ENCODE peak calls at places on chromosomes 7 and 10, in nine cellular contexts. I is tibial artery, D is pancreas, R is SK-N-SH, J is A549, A is GM23338, M is H9, E is brain microvascular endothelial cell, P is cardiac muscle cell. W is an unnamed sample.

GRCh38 chr7:98420966-98421612 is 20.2 kb upstream of the BAIAP2L1 start:
- DNase-seq in E (no peak), M (peak; percentile 92), P (peak; percentile 81), I (no peak), J (peak; percentile 89), A (peak; percentile 95), R (peak; percentile 87), D (peak; percentile 87), W (peak; percentile 69)

GRCh38 chr10:119104653-119105024 is 726 bp downstream of the DENND10 start:
- DNase-seq in A (peak; percentile 41), E (no peak), M (peak; percentile 34), J (peak; percentile 15), R (no peak), D (peak; percentile 26), P (peak; percentile 25), I (peak; percentile 68), W (no peak)

GRCh38 chr10:49172204-49173132 is 15.7 kb downstream of the TMEM273 start:
- DNase-seq in M (no peak), J (no peak), E (no peak), D (no peak), R (no peak), P (no peak), I (no peak), A (no peak), W (no peak)

GRCh38 chr10:2279666-2280065 is 542.3 kb upstream of the ADARB2 start:
- DNase-seq in J (no peak), D (no peak), P (no peak), M (no peak), E (no peak), I (no peak), A (peak; percentile 3), R (no peak), W (no peak)

GRCh38 chr10:16441106-16441850 is 4.5 kb downstream of the PTER start:
- DNase-seq in I (no peak), D (no peak), A (no peak), P (no peak), E (no peak), R (peak; percentile 10), M (no peak), J (no peak), W (no peak)

GRCh38 chr10:188546-188945 is 53.3 kb downstream of the ZMYND11 start:
- DNase-seq in A (no peak), E (no peak), I (no peak), M (no peak), D (no peak), P (no peak), J (no peak), R (no peak), W (no peak)

GRCh38 chr7:17672774-17673173 is 267.5 kb downstream of the SNX13 start:
- DNase-seq in J (no peak), M (no peak), D (no peak), I (no peak), P (no peak), E (no peak), A (no peak), R (no peak), W (no peak)

GRCh38 chr10:69179089-69179742 is 818 bp upstream of the SUPV3L1 start:
- DNase-seq in M (no peak), R (peak; percentile 57), E (no peak), P (no peak), A (no peak), D (peak; percentile 37), I (no peak), J (no peak), W (peak; percentile 70)

GRCh38 chr7:1978656-1979590 is 253.8 kb downstream of the MAD1L1 start:
- DNase-seq in D (no peak), I (peak; percentile 32), E (no peak), A (no peak), J (no peak), M (no peak), P (no peak), R (no peak), W (no peak)

DNA sequence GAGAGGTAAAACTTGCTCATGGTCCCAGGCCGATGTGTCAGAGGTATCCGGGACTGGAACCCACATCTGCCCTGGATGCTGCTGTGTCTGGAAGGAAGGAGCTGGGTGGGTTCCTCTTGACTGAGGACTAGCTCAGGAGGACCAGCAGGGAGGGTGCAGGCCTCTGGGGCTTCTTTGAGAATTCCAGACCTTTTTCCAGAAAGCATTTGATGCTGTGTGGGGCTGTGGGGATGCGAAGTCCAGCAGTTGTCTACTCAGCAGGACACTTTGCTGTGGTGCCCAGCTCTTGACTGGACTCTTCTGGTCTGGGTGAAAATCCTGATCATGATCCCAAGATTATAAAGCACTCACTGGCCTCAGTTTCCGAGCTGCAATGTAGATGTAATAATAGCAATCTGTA is 1.7 kb downstream of the RAMP3 start:
- DNase-seq in P (no peak), J (no peak), R (no peak), M (no peak), E (no peak), A (no peak), I (peak; percentile 41), D (no peak), W (no peak)
- H3K27ac ChIP-seq in P (no peak overlapping the region), J (no peak overlapping the region), R (no peak overlapping the region), M (no peak overlapping the region), E (no peak overlapping the region), A (no peak overlapping the region), I (no peak overlapping the region), D (no peak overlapping the region), W (no peak overlapping the region)

DNA sequence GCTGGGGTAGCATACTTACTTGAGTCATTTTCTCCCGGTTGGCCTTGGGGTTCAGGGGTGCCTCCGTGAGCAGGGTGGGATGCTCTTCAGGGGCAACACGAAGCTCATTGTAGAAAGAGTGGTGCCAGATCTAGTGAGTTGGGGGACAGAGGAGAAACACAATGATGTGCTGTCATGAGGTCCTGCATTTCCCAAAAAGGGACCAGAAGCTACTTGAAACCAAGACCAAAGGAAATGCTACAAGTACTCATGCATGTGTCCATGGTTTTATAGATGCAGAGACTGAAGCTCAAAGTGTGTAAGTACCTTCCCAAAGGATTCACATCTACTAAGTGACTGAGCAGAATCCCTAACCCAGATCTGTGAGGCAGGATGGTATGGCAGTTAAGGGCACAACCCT is 8.8 kb downstream of the ACTA2 start:
- DNase-seq in A (no peak), R (no peak), E (no peak), I (no peak), M (no peak), J (no peak), D (no peak), P (no peak), W (no peak)
- H3K27ac ChIP-seq in A (no peak overlapping the region), R (no peak overlapping the region), E (no peak overlapping the region), I (peak overlapping the region; percentile 89), M (no peak overlapping the region), J (no peak overlapping the region), D (no peak overlapping the region), P (no peak overlapping the region), W (no peak overlapping the region)

DNA sequence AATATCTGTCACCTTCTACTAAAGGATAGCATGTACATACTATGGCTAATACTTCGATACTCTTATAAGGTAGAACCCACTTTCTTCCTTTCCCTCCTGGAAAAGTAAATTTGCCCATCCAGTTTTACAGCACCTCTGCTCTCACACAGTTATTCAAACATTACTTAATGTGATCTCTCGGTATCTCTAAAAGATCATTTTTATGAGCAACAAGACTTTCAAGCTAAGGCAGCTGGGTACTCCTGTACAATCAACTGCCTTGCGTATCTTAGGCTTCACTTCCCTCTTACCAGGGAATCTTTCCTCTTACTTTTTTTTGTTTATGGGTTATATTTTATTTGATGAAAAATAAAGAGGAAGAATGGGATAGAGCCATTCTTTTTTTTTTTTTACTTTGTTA is 26.5 kb upstream of the TLL2 start:
- DNase-seq in I (no peak), M (no peak), R (no peak), J (no peak), P (no peak), D (no peak), E (no peak), A (no peak), W (no peak)
- H3K27ac ChIP-seq in I (no peak overlapping the region), M (no peak overlapping the region), R (no peak overlapping the region), J (no peak overlapping the region), P (no peak overlapping the region), D (no peak overlapping the region), E (no peak overlapping the region), A (no peak overlapping the region), W (no peak overlapping the region)

DNA sequence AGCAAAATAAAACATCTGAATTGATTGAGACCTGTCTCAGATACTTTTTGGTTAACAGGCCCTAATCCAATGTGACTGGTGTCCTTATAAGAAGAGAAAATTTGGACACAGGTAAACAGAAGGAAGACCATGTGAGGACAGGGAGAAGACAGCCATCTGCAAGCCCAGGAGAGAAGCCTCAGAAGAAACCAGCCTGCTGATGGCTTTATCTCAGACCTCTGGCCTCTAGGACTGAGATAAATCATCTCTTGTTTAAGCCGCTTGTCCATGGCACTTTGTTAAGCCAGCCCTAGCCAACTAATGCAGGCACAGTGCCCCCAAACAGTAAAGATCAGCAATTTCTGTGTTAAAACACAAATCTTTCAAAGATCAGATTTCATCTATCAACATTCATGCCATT is 41.8 kb upstream of the FIGNL1 start:
- DNase-seq in P (no peak), A (no peak), M (no peak), I (no peak), E (no peak), R (no peak), J (no peak), D (no peak), W (no peak)
- H3K27ac ChIP-seq in P (no peak overlapping the region), A (no peak overlapping the region), M (no peak overlapping the region), I (no peak overlapping the region), E (no peak overlapping the region), R (no peak overlapping the region), J (no peak overlapping the region), D (no peak overlapping the region), W (no peak overlapping the region)

GRCh38 chr7:8128457-8129322 is 133.3 kb downstream of the ICA1 start:
- DNase-seq in R (no peak), E (no peak), J (no peak), D (no peak), M (no peak), P (no peak), A (no peak), I (no peak), W (no peak)

GRCh38 chr7:8131694-8132605 is 130.0 kb downstream of the ICA1 start:
- DNase-seq in J (no peak), R (no peak), P (no peak), E (no peak), I (no peak), D (no peak), M (no peak), A (no peak), W (peak; percentile 32)

GRCh38 chr7:8133188-8133848 is 128.6 kb downstream of the ICA1 start:
- DNase-seq in M (no peak), D (no peak), E (no peak), I (no peak), R (no peak), P (no peak), A (no peak), J (no peak), W (no peak)

GRCh38 chr7:8129323-8129659 is 132.7 kb downstream of the ICA1 start:
- DNase-seq in M (no peak), P (no peak), J (no peak), E (no peak), A (no peak), R (no peak), I (no peak), D (no peak), W (no peak)

GRCh38 chr7:8130663-8131062 is 131.3 kb downstream of the ICA1 start:
- DNase-seq in I (no peak), E (no peak), M (no peak), J (no peak), D (no peak), A (no peak), P (no peak), R (no peak), W (no peak)
- H3K27ac ChIP-seq in I (no peak overlapping the region), E (no peak overlapping the region), M (no peak overlapping the region), J (no peak overlapping the region), D (no peak overlapping the region), A (no peak overlapping the region), P (no peak overlapping the region), R (no peak overlapping the region), W (peak overlapping the region; percentile 79)

W was measured in CD4-positive, alpha-beta T cell.